ENCODE peak calls at places on chromosomes 16 and 17, in seven cellular contexts. G is cardiac fibroblast, R is left ventricle myocardium inferior, B is A549, N is kidney epithelial cell, Z is HFFc6, O is progenitor cell of endocrine pancreas. A is an unnamed sample.

GRCh38 chr17:147796-148740 is 10.7 kb downstream of the SCGB1C2 start:
- DNase-seq in O (peak; percentile 6), G (no peak), N (no peak), B (no peak), Z (no peak), R (peak; percentile 5), A (peak; percentile 7)

GRCh38 chr16:4015991-4016325 is 100.3 kb downstream of the ADCY9 start:
- DNase-seq in O (no peak), G (no peak), B (no peak), R (no peak), Z (no peak), N (no peak), A (no peak)

GRCh38 chr16:84483882-84484565 is 20.4 kb downstream of the MEAK7 start:
- DNase-seq in R (no peak), N (no peak), Z (no peak), O (no peak), B (no peak), G (no peak), A (no peak)

GRCh38 chr16:85327731-85328664 is 215.7 kb upstream of the CIBAR2 start:
- DNase-seq in B (no peak), G (peak; percentile 64), O (no peak), Z (no peak), N (no peak), R (no peak), A (peak; percentile 73)

GRCh38 chr17:77475012-77475976 is 334.5 kb downstream of the SEC14L1 start:
- DNase-seq in O (no peak), R (no peak), N (no peak), G (peak; percentile 71), B (no peak), Z (peak; percentile 39), A (peak; percentile 14)

GRCh38 chr17:3828151-3828851 is 17.7 kb downstream of the NCBP3 start:
- DNase-seq in N (no peak), R (no peak), Z (peak; percentile 21), G (peak; percentile 17), B (no peak), O (no peak), A (no peak)

GRCh38 chr17:46085522-46085921 is 86.5 kb downstream of the STH start:
- DNase-seq in B (no peak), R (no peak), O (no peak), N (no peak), G (no peak), Z (no peak), A (no peak)

GRCh38 chr17:78020717-78021108 is 62.2 kb downstream of the TNRC6C start:
- DNase-seq in Z (no peak), G (no peak), B (no peak), N (no peak), R (no peak), O (no peak), A (no peak)

GRCh38 chr17:676965-677364 is 37.7 kb downstream of the VPS53 start:
- DNase-seq in B (no peak), G (no peak), Z (no peak), O (no peak), N (no peak), R (no peak), A (no peak)

GRCh38 chr16:23302045-23302956 is at the start of gene SCNN1B:
- DNase-seq in G (no peak), R (no peak), Z (no peak), B (no peak), N (no peak), O (peak; percentile 11), A (peak; percentile 61)

GRCh38 chr17:77451894-77452852 is 311.4 kb downstream of the SEC14L1 start:
- DNase-seq in R (peak; percentile 76), N (no peak), G (peak; percentile 83), B (no peak), Z (peak; percentile 78), O (peak; percentile 44), A (peak; percentile 84)

GRCh38 chr17:4483012-4483840 is 15.5 kb upstream of the SPNS2 start:
- DNase-seq in N (peak; percentile 80), O (no peak), B (peak; percentile 48), G (no peak), R (no peak), Z (no peak), A (no peak)

GRCh38 chr17:6257339-6257738 is 177.6 kb downstream of the AIPL1 start:
- DNase-seq in G (peak; percentile 12), B (no peak), O (no peak), N (peak; percentile 73), Z (no peak), R (no peak), A (no peak)

GRCh38 chr16:89881368-89881730 is 8.0 kb downstream of the TCF25 start:
- DNase-seq in O (no peak), R (no peak), N (no peak), G (no peak), Z (no peak), B (no peak), A (no peak)

GRCh38 chr17:15273141-15273793 is 8.1 kb upstream of the PMP22 start:
- DNase-seq in N (no peak), G (peak; percentile 85), R (no peak), Z (peak; percentile 97), O (no peak), B (peak; percentile 89), A (no peak)

GRCh38 chr17:51044964-51045363 is 75.7 kb downstream of the SPAG9 start:
- DNase-seq in Z (no peak), G (no peak), R (no peak), N (no peak), O (no peak), B (no peak), A (peak; percentile 43)

GRCh38 chr17:339193-340061 is 13.2 kb downstream of the RPH3AL start:
- DNase-seq in O (no peak), Z (no peak), G (no peak), R (no peak), N (no peak), B (no peak), A (no peak)

GRCh38 chr16:85347213-85347591 is 234.9 kb upstream of the CIBAR2 start:
- DNase-seq in R (no peak), Z (no peak), B (peak; percentile 52), O (no peak), G (no peak), N (no peak), A (no peak)

GRCh38 chr17:49146620-49147306 is 14.2 kb downstream of the B4GALNT2 start:
- DNase-seq in Z (peak; percentile 99), O (no peak), R (no peak), G (peak; percentile 86), N (peak; percentile 92), B (peak; percentile 83), A (no peak)

GRCh38 chr16:54193656-54194007 is 93.0 kb downstream of the IRX3 start:
- DNase-seq in O (peak; percentile 68), Z (peak; percentile 64), R (peak; percentile 83), N (no peak), G (peak; percentile 81), B (peak; percentile 68), A (peak; percentile 82)

GRCh38 chr17:55717898-55718735 is 4.5 kb downstream of the TMEM100 start:
- DNase-seq in B (peak; percentile 78), G (peak; percentile 87), N (peak; percentile 31), R (peak; percentile 75), O (peak; percentile 64), Z (peak; percentile 52), A (peak; percentile 83)

GRCh38 chr17:55344514-55344997 is 77.1 kb downstream of the MMD start:
- DNase-seq in Z (no peak), O (no peak), R (no peak), N (no peak), G (no peak), B (no peak), A (no peak)

GRCh38 chr17:79388556-79389295 is 222.1 kb downstream of the RBFOX3 start:
- DNase-seq in R (peak; percentile 50), N (no peak), B (peak; percentile 66), Z (peak; percentile 39), O (peak; percentile 60), G (peak; percentile 54), A (peak; percentile 90)

DNA sequence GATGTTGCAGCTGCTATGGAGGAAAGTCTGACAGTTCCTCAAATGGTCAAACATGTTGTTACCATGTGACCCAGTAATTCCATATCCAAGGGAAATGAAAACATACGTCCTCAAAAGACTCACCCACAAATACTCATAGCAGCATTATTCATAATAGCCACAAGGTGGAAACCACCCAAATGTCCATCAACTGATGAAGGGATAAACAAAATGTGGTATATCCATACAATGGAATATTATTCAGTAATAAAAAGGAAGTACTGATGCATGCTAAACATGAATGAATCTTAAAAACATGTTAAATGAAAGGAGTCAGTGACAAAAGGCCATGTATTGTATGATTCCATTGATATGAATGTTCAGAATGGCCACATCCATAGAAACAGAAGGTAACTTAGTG is 140.3 kb downstream of the PITPNC1 start:
- DNase-seq in Z (no peak), B (no peak), N (no peak), R (no peak), O (no peak), G (no peak), A (no peak)
- TF ChIP-seq CTCF in Z (peak; percentile 42), B (no peak), N (no peak), R (no peak), O (no peak), G (no peak), A (no peak)

GRCh38 chr17:83160443-83161297 is 81.3 kb downstream of the METRNL start:
- DNase-seq in G (no peak), Z (no peak), B (no peak), N (no peak), O (peak; percentile 6), R (no peak), A (no peak)
- TF ChIP-seq CTCF in G (no peak), Z (no peak), B (no peak), N (no peak), O (no peak), R (no peak), A (no peak)

GRCh38 chr17:74961657-74962360 is 10.8 kb downstream of the HID1 start:
- DNase-seq in B (peak; percentile 91), N (peak; percentile 41), G (peak; percentile 91), O (peak; percentile 82), Z (peak; percentile 72), R (peak; percentile 88), A (peak; percentile 91)

GRCh38 chr17:74962622-74963394 is 9.8 kb downstream of the HID1 start:
- DNase-seq in R (no peak), Z (no peak), B (no peak), N (no peak), G (no peak), O (no peak), A (no peak)

GRCh38 chr17:74957935-74958549 is 14.5 kb downstream of the HID1 start:
- DNase-seq in G (peak; percentile 63), O (peak; percentile 87), R (peak; percentile 72), B (peak; percentile 63), N (no peak), Z (peak; percentile 38), A (peak; percentile 97)

GRCh38 chr17:74960739-74961342 is 11.7 kb downstream of the HID1 start:
- DNase-seq in G (peak; percentile 44), Z (peak; percentile 18), N (no peak), B (peak; percentile 89), R (no peak), O (peak; percentile 41), A (peak; percentile 71)

GRCh38 chr17:74959826-74960738 is 12.5 kb downstream of the HID1 start:
- DNase-seq in B (peak; percentile 59), Z (peak; percentile 40), N (no peak), G (no peak), O (no peak), R (no peak), A (no peak)
- TF ChIP-seq CTCF in B (no peak), Z (no peak), N (no peak), G (no peak), O (no peak), R (no peak), A (no peak)

DNA sequence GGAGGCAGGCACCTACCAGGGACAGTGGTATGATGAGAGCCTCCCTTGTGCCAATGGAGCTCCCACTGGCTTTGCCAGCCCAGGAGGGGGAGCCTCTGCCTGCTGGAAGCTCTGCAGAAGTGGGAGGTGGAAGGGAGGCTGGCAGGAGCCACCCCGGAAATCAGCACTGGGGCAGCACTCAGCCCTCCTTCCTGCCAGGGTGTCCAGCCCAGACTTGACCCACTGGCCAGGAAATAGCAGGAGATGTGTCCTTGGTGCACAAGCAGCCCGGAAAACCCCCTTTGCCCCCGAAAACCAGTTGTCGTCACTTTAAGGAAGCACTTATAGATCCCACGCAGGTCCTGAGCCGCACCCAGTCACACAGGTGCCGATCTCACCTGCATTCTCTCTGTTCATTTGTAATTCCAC is 49.3 kb upstream of the CACNG4 start:
- DNase-seq in R (no peak), Z (no peak), G (peak; percentile 6), O (no peak), B (peak; percentile 65), N (no peak), A (no peak)
- TF ChIP-seq CTCF in R (peak; percentile 42), Z (peak; percentile 51), G (peak; percentile 5), O (no peak), B (peak; percentile 47), N (peak; percentile 43), A (no peak)